ENCODE peak calls at places on chromosome 7, in four cellular contexts. R, K, L and S are unnamed samples.

GRCh38 chr7:138929969-138930368 is 51.2 kb downstream of the KIAA1549 start:
- DNase-seq in R (no peak), K (no peak), L (no peak), S (no peak)

GRCh38 chr7:130135208-130136205 is 65.2 kb downstream of the KLHDC10 start:
- DNase-seq in R (no peak), K (no peak), L (no peak), S (peak)

GRCh38 chr7:121116399-121116798 is 127.9 kb downstream of the CPED1 start:
- DNase-seq in R (no peak), K (no peak), L (no peak), S (no peak)

GRCh38 chr7:149199234-149199990 is 4.1 kb downstream of the ZNF282 start:
- DNase-seq in R (no peak), K (peak), L (no peak), S (no peak)

GRCh38 chr7:105788816-105789349 is 87.5 kb downstream of the ATXN7L1 start:
- DNase-seq in R (no peak), K (no peak), L (no peak), S (no peak)

GRCh38 chr7:26704786-26705185 is 159.6 kb downstream of the SKAP2 start:
- DNase-seq in R (no peak), K (no peak), L (no peak), S (no peak)

GRCh38 chr7:2631924-2632716 is at the start of gene TTYH3:
- DNase-seq in R (no peak), K (no peak), L (peak), S (no peak)

GRCh38 chr7:31076051-31076450 is 23.9 kb downstream of the ADCYAP1R1 start:
- DNase-seq in R (no peak), K (no peak), L (no peak), S (no peak)

GRCh38 chr7:111855842-111856227 is 293.5 kb upstream of the IMMP2L start:
- DNase-seq in R (peak), K (peak), L (peak), S (peak)

GRCh38 chr7:128679920-128680319 is 7.8 kb downstream of the GARIN1A start:
- DNase-seq in R (no peak), K (no peak), L (no peak), S (no peak)

GRCh38 chr7:101870361-101871062 is 53.1 kb downstream of the CUX1 start:
- DNase-seq in R (no peak), K (peak), L (no peak), S (no peak)

GRCh38 chr7:38681882-38682281 is 50.7 kb upstream of the AMPH start:
- DNase-seq in R (no peak), K (no peak), L (no peak), S (no peak)

GRCh38 chr7:123754295-123754871 is 5.6 kb upstream of the WASL start:
- DNase-seq in R (no peak), K (no peak), L (no peak), S (no peak)

GRCh38 chr7:45157653-45158401 is at the start of gene RAMP3:
- DNase-seq in R (no peak), K (no peak), L (no peak), S (no peak)

GRCh38 chr7:19117870-19118608 is 603 bp upstream of the TWIST1 start:
- DNase-seq in R (no peak), K (peak), L (no peak), S (no peak)

GRCh38 chr7:108486291-108486966 is 30.2 kb upstream of the NRCAM start:
- DNase-seq in R (no peak), K (no peak), L (no peak), S (no peak)

GRCh38 chr7:151012921-151013347 is 11.4 kb downstream of the ATG9B start:
- DNase-seq in R (no peak), K (peak), L (peak), S (no peak)

GRCh38 chr7:8433477-8434289 is at the start of gene NXPH1:
- DNase-seq in R (no peak), K (no peak), L (no peak), S (no peak)

GRCh38 chr7:11473807-11474424 is 358.1 kb downstream of the THSD7A start:
- DNase-seq in R (no peak), K (no peak), L (no peak), S (no peak)

GRCh38 chr7:37208528-37208927 is 240.1 kb downstream of the ELMO1 start:
- DNase-seq in R (peak), K (peak), L (peak), S (peak)

GRCh38 chr7:112254166-112254565 is 47.7 kb downstream of the ZNF277 start:
- DNase-seq in R (no peak), K (peak), L (no peak), S (no peak)

GRCh38 chr7:100091411-100092181 is 2.8 kb downstream of the COPS6 start:
- DNase-seq in R (no peak), K (no peak), L (no peak), S (no peak)

GRCh38 chr7:135884495-135885237 is 92.5 kb downstream of the MTPN start:
- DNase-seq in R (no peak), K (no peak), L (no peak), S (no peak)

GRCh38 chr7:17427924-17428323 is 129.5 kb downstream of the AHR start:
- DNase-seq in R (no peak), K (no peak), L (no peak), S (no peak)

GRCh38 chr7:88845091-88845490 is 49.6 kb upstream of the TEX47 start:
- DNase-seq in R (no peak), K (no peak), L (no peak), S (no peak)

GRCh38 chr7:129126314-129126713 is 18.2 kb upstream of the TSPAN33 start:
- DNase-seq in R (no peak), K (no peak), L (no peak), S (no peak)

GRCh38 chr7:141011443-141011842 is 3.3 kb downstream of the MRPS33 start:
- DNase-seq in R (no peak), K (no peak), L (no peak), S (no peak)

GRCh38 chr7:140678081-140678815 is 5.5 kb downstream of the ADCK2 start:
- DNase-seq in R (no peak), K (no peak), L (no peak), S (no peak)

GRCh38 chr7:159108491-159108890 is 36.2 kb downstream of the VIPR2 start:
- DNase-seq in R (no peak), K (no peak), L (no peak), S (no peak)

GRCh38 chr7:155431711-155432110 is 26.2 kb upstream of the EN2 start:
- DNase-seq in R (no peak), K (no peak), L (no peak), S (no peak)

GRCh38 chr7:19215421-19215820 is 70.2 kb upstream of the FERD3L start:
- DNase-seq in R (no peak), K (peak), L (peak), S (no peak)

GRCh38 chr7:83065714-83066113 is 97.0 kb downstream of the PCLO start:
- DNase-seq in R (no peak), K (no peak), L (no peak), S (no peak)

GRCh38 chr7:95104739-95105138 is 197.3 kb downstream of the PPP1R9A start:
- DNase-seq in R (no peak), K (peak), L (peak), S (no peak)

GRCh38 chr7:113086431-113086888 is at the start of gene GPR85:
- DNase-seq in R (no peak), K (no peak), L (peak), S (peak)

GRCh38 chr7:36690514-36691187 is 33.6 kb downstream of the AOAH start:
- DNase-seq in R (no peak), K (no peak), L (no peak), S (no peak)

GRCh38 chr7:95155965-95156364 is 168.4 kb downstream of the PON1 start:
- DNase-seq in R (no peak), K (no peak), L (no peak), S (no peak)

GRCh38 chr7:121447191-121447920 is 51.2 kb upstream of the FAM3C start:
- DNase-seq in R (no peak), K (no peak), L (no peak), S (no peak)

GRCh38 chr7:30225863-30226361 is 58.5 kb upstream of the ZNRF2 start:
- DNase-seq in R (peak), K (peak), L (peak), S (peak)

GRCh38 chr7:651032-651728 is 75.3 kb upstream of the DNAAF5 start:
- DNase-seq in R (no peak), K (no peak), L (no peak), S (no peak)

GRCh38 chr7:50632561-50633413 is 67.6 kb upstream of the DDC start:
- DNase-seq in R (no peak), K (peak), L (peak), S (no peak)